ENCODE peak calls at places on chromosome 10, in five cellular contexts. N is PC-3, T is stomach, L is sigmoid colon, F is psoas muscle. Y is an unnamed sample.

GRCh38 chr10:27192284-27192683 is 37.1 kb downstream of the MASTL start:
- DNase-seq in N (peak; percentile 82), T (no peak), L (no peak), F (peak; percentile 29), Y (peak; percentile 6)

GRCh38 chr10:29141761-29142160 is 147.1 kb upstream of the LYZL1 start:
- DNase-seq in N (peak; percentile 68), T (peak; percentile 35), L (no peak), F (no peak), Y (peak; percentile 41)

GRCh38 chr10:124245191-124245590 is 151.8 kb upstream of the CHST15 start:
- DNase-seq in N (no peak), T (peak; percentile 22), L (no peak), F (no peak), Y (no peak)

GRCh38 chr10:30836411-30836810 is 195.3 kb downstream of the ZNF438 start:
- DNase-seq in N (no peak), T (no peak), L (no peak), F (no peak), Y (no peak)

GRCh38 chr10:92961638-92962037 is 99.0 kb upstream of the CYP26C1 start:
- DNase-seq in N (no peak), T (no peak), L (no peak), F (no peak), Y (no peak)

GRCh38 chr10:110392860-110393732 is 88.4 kb upstream of the SMNDC1 start:
- DNase-seq in N (no peak), T (no peak), L (peak; percentile 77), F (peak; percentile 52), Y (no peak)

GRCh38 chr10:111698711-111699110 is 484.9 kb downstream of the GPAM start:
- DNase-seq in N (no peak), T (no peak), L (no peak), F (no peak), Y (no peak)

GRCh38 chr10:121510201-121510771 is 88.0 kb downstream of the FGFR2 start:
- DNase-seq in N (no peak), T (no peak), L (peak; percentile 83), F (no peak), Y (peak; percentile 53)

GRCh38 chr10:123318516-123318915 is 164.3 kb downstream of the BUB3 start:
- DNase-seq in N (no peak), T (no peak), L (no peak), F (no peak), Y (no peak)

GRCh38 chr10:61452655-61453641 is at the start of gene TMEM26:
- DNase-seq in N (no peak), T (no peak), L (peak; percentile 85), F (peak; percentile 25), Y (no peak)
- TF ChIP-seq CTCF in N (no peak), T (no peak), L (no peak), F (no peak), Y (no peak)

DNA sequence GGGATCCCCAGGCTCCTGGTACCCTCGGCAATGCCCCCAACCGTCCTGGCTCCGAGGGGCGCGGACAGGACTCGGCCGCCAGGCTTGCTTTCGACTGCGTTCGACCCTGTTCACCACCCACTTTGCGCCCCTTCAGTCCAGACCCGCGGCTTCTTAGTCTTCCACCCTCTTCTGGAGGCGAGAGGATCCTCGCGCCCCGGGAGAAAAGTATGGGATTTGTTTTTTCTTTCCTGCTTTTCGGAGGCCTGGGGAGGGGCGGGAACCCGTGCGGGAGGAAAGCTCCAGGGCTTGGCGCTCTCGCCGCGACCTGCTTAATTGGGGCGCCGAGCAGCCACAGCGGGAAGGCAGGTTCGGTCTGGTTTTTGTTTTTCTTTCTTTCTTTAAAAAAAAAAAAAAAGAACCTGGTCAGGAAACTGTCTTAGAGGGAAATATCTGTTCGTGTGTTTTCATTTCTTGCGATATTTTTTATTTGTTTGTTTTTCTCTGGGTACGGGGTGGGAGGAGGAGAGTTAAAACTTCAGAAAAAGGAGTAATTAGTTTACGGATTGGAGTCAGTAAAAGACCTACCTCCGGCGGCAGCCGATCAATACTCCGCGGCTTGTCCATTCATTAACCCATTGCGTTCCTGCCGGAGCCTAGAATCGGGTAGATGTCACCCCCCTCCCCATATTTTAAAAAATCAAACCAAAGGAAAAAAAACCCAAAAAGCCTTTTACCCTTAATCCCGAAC is 1.6 kb downstream of the EMX2 start:
- DNase-seq in N (no peak), T (no peak), L (no peak), F (no peak), Y (no peak)
- H3K4me1 ChIP-seq in N (no peaks in the 10 kb centered on the region), T (peaks cover 62% of the 10 kb centered on the region), L (peaks cover 42% of the 10 kb centered on the region), F (peaks cover 14% of the 10 kb centered on the region), Y (no peaks in the 10 kb centered on the region)

GRCh38 chr10:43265799-43266721 is 805 bp downstream of the RASGEF1A start:
- DNase-seq in N (peak; percentile 57), T (peak; percentile 40), L (no peak), F (no peak), Y (no peak)

GRCh38 chr10:43264987-43265798 is 1.7 kb downstream of the RASGEF1A start:
- DNase-seq in N (no peak), T (peak; percentile 22), L (no peak), F (no peak), Y (no peak)

GRCh38 chr10:43267811-43268210 is 946 bp upstream of the RASGEF1A start:
- DNase-seq in N (no peak), T (no peak), L (no peak), F (no peak), Y (no peak)

GRCh38 chr10:43272030-43272429 is 5.2 kb upstream of the RASGEF1A start:
- DNase-seq in N (no peak), T (no peak), L (no peak), F (no peak), Y (no peak)

DNA sequence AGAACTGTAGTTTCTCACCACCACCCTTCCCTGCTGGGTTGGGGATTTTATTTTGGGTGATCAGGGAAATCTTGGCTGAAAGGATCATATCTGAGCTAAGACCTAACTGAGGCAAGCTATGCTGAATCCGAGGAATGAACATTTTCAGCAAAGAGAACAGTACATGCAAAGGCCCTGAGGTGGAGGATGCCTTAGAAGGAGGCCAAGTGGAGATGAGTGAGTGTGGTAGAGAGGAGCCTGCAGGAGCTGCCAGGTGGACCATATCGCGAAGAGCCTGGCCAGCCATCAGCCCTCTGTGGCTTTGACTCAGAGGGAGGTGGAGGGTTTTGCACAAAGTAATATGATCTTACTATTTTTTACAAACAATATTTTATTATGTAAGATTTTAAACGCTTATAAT is 1.6 kb upstream of the RASGEF1A start:
- DNase-seq in N (no peak), T (no peak), L (no peak), F (no peak), Y (no peak)
- H3K27me3 ChIP-seq in N (peaks cover 88% of the 10 kb centered on the region), T (peaks cover 97% of the 10 kb centered on the region), L (peaks cover 17% of the 10 kb centered on the region), F (no peaks in the 10 kb centered on the region), Y (peaks cover 84% of the 10 kb centered on the region)

GRCh38 chr10:8873310-8873709 is 818.8 kb downstream of the GATA3 start:
- DNase-seq in N (peak; percentile 39), T (no peak), L (no peak), F (no peak), Y (no peak)
- TF ChIP-seq CTCF in N (peak; percentile 44), T (peak; percentile 13), L (no peak), F (no peak), Y (peak; percentile 70)

GRCh38 chr10:119252051-119252465 is 44.7 kb downstream of the GRK5 start:
- DNase-seq in N (no peak), T (no peak), L (no peak), F (peak; percentile 51), Y (no peak)

GRCh38 chr10:119256030-119256429 is 48.7 kb downstream of the GRK5 start:
- DNase-seq in N (no peak), T (no peak), L (no peak), F (no peak), Y (no peak)

GRCh38 chr10:119253433-119254174 is 46.2 kb downstream of the GRK5 start:
- DNase-seq in N (peak; percentile 87), T (no peak), L (peak; percentile 92), F (peak; percentile 79), Y (peak; percentile 80)

GRCh38 chr10:119252470-119253151 is 45.2 kb downstream of the GRK5 start:
- DNase-seq in N (no peak), T (no peak), L (no peak), F (no peak), Y (no peak)

DNA sequence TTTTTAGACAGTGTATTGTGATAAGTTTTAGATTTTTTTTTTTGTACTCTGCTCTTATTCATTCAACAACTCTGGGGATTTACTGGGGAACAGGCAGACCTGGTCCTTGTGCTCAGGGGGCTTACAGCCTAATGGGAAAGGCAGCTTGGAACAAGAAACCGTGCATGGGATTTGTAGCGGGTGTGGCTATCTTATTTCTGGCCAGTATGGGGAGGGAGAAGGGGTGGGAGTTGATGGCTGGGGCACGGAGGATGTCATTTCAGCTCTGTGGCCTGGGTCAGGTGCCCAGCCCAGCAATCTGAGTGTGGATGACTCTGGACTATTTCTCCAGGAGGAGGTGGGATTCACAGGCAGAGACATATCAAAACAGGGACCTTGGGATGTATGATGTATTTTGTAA is 47.0 kb downstream of the GRK5 start:
- DNase-seq in N (no peak), T (no peak), L (no peak), F (no peak), Y (no peak)
- H3K4me1 ChIP-seq in N (peaks cover 51% of the 10 kb centered on the region), T (peaks cover 75% of the 10 kb centered on the region), L (peaks cover 83% of the 10 kb centered on the region), F (peaks cover 27% of the 10 kb centered on the region), Y (peaks cover 17% of the 10 kb centered on the region)

DNA sequence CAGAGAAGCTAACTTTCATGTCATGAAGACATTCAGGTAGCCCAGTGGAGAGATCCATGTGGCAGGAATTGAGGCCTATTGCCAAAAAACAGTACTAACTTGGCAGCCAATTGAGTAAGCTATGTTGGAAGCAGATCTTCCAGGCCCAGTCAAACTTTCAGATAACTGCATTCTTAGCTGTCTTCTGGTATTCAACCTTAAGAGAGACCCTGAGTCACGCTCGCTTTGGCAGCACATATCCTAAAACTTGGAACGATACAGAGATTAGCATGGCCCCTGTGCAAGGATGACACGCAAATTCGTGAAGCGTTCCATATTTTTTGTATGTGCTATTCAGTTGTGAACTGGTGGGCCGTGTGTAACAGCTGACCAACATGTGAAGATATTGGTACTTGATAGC is 17.6 kb upstream of the ZNF518A start:
- DNase-seq in N (no peak), T (no peak), L (no peak), F (no peak), Y (no peak)
- H3K27me3 ChIP-seq in N (peaks cover 68% of the 10 kb centered on the region), T (peaks cover 87% of the 10 kb centered on the region), L (no peaks in the 10 kb centered on the region), F (peaks cover 4% of the 10 kb centered on the region), Y (peaks cover 48% of the 10 kb centered on the region)